ENCODE peak calls at places on chromosome 21, in nine cellular contexts. O is endothelial cell; K is T-helper 2 cell; A is lower lobe of right lung; Z is GM23248; S is stimulated activated CD4-positive, alpha-beta T cell treated with anti-CD3 and anti-CD28 coated beads, Interleukin-1b, Interleukin-23, amount 100 ng/mL, for 24 hours; U is OCI-M1; C is nephron progenitor cell; E is heart right ventricle. J is an unnamed sample.

GRCh38 chr21:34999397-34999941 is 49.6 kb downstream of the RUNX1 start:
- DNase-seq in O (no peak), K (no peak), A (no peak), Z (no peak), S (no peak), U (peak; percentile 47), C (no peak), E (no peak), J (no peak)

GRCh38 chr21:42319368-42319767 is 4.2 kb upstream of the TFF3 start:
- DNase-seq in O (no peak), K (no peak), A (no peak), Z (no peak), S (no peak), U (peak; percentile 19), C (no peak), E (no peak), J (no peak)

GRCh38 chr21:34582506-34583150 is 32.3 kb downstream of the RCAN1 start:
- DNase-seq in O (peak; percentile 16), K (no peak), A (no peak), Z (peak; percentile 85), S (no peak), U (peak; percentile 59), C (peak; percentile 8), E (peak; percentile 38), J (peak; percentile 65)

GRCh38 chr21:15495965-15496364 is 233.8 kb upstream of the USP25 start:
- DNase-seq in O (no peak), K (no peak), A (no peak), Z (peak; percentile 48), S (no peak), U (no peak), C (no peak), E (no peak), J (no peak)

GRCh38 chr21:37063433-37063832 is 9.4 kb downstream of the PIGP start:
- DNase-seq in O (no peak), K (no peak), A (no peak), Z (no peak), S (no peak), U (no peak), C (no peak), E (no peak), J (no peak)

GRCh38 chr21:43983860-43984420 is 28.2 kb upstream of the TRAPPC10 start:
- DNase-seq in O (no peak), K (no peak), A (no peak), Z (no peak), S (no peak), U (no peak), C (no peak), E (no peak), J (no peak)

GRCh38 chr21:44932366-44933181 is 7.3 kb upstream of the SLX9 start:
- DNase-seq in O (peak; percentile 66), K (peak; percentile 54), A (peak; percentile 75), Z (peak; percentile 72), S (no peak), U (peak; percentile 45), C (peak; percentile 63), E (peak; percentile 65), J (peak; percentile 79)

GRCh38 chr21:15210235-15210678 is 145.5 kb upstream of the NRIP1 start:
- DNase-seq in O (no peak), K (no peak), A (peak; percentile 85), Z (peak; percentile 66), S (no peak), U (no peak), C (no peak), E (peak; percentile 29), J (peak; percentile 72)

GRCh38 chr21:28473530-28474225 is 519.0 kb downstream of the LTN1 start:
- DNase-seq in O (no peak), K (no peak), A (no peak), Z (peak; percentile 45), S (no peak), U (peak; percentile 47), C (no peak), E (no peak), J (no peak)